ENCODE peak calls at places on chromosomes 3 and 15, in four cellular contexts. H is activated effector memory CD4-positive, alpha-beta T cell treated with Interleukin-2 at 50 U/mL for 16 hours; Z is LHCN-M2; C is left cardiac atrium. D is an unnamed sample.

GRCh38 chr3:59191651-59192050 is 141.8 kb upstream of the CFAP20DC start:
- DNase-seq in H (no peak), Z (no peak), C (no peak), D (no peak)

GRCh38 chr3:196619213-196619612 is 20.3 kb upstream of the NRROS start:
- DNase-seq in H (no peak), Z (no peak), C (no peak), D (no peak)

GRCh38 chr3:82236257-82236656 is 474.8 kb upstream of the GBE1 start:
- DNase-seq in H (no peak), Z (no peak), C (no peak), D (no peak)

GRCh38 chr15:98609144-98609852 is 39.0 kb upstream of the IGF1R start:
- DNase-seq in H (no peak), Z (peak), C (no peak), D (no peak)

GRCh38 chr15:55858661-55859060 is 115.7 kb upstream of the PRTG start:
- DNase-seq in H (no peak), Z (peak), C (no peak), D (no peak)

GRCh38 chr15:89803941-89804800 is 10.5 kb downstream of the ANPEP start:
- DNase-seq in H (no peak), Z (no peak), C (no peak), D (no peak)

GRCh38 chr3:173513123-173513522 is 115.6 kb downstream of the NLGN1 start:
- DNase-seq in H (no peak), Z (no peak), C (no peak), D (no peak)

GRCh38 chr15:45536951-45537350 is 14.4 kb upstream of the SLC30A4 start:
- DNase-seq in H (no peak), Z (no peak), C (no peak), D (no peak)

GRCh38 chr15:61084502-61084901 is 144.6 kb downstream of the RORA start:
- DNase-seq in H (no peak), Z (no peak), C (no peak), D (no peak)

GRCh38 chr3:171239757-171240503 is 213.4 kb upstream of the SLC2A2 start:
- DNase-seq in H (no peak), Z (no peak), C (no peak), D (no peak)

GRCh38 chr15:81108427-81108826 is 25.6 kb upstream of the CFAP161 start:
- DNase-seq in H (no peak), Z (no peak), C (no peak), D (peak)

GRCh38 chr3:124584552-124585391 is 145.5 kb upstream of the UMPS start:
- DNase-seq in H (peak), Z (no peak), C (peak), D (no peak)

GRCh38 chr15:83815506-83815905 is 161.6 kb downstream of the ADAMTSL3 start:
- DNase-seq in H (no peak), Z (no peak), C (no peak), D (no peak)

GRCh38 chr3:137612293-137612692 is 151.8 kb upstream of the SOX14 start:
- DNase-seq in H (no peak), Z (no peak), C (no peak), D (no peak)

GRCh38 chr3:63437858-63438257 is 159.8 kb downstream of the SYNPR start:
- DNase-seq in H (no peak), Z (no peak), C (no peak), D (no peak)

GRCh38 chr3:72347819-72348319 is 500.4 kb downstream of the SHQ1 start:
- DNase-seq in H (peak), Z (peak), C (peak), D (no peak)

GRCh38 chr15:29792426-29793159 is 29.7 kb downstream of the TJP1 start:
- DNase-seq in H (no peak), Z (peak), C (no peak), D (no peak)

GRCh38 chr3:195100903-195101591 is 169.9 kb downstream of the XXYLT1 start:
- DNase-seq in H (no peak), Z (no peak), C (peak), D (no peak)

GRCh38 chr3:1374471-1374870 is 281.6 kb downstream of the CNTN6 start:
- DNase-seq in H (no peak), Z (no peak), C (no peak), D (no peak)

D was measured in NCI-H446.